ENCODE peak calls at places on chromosomes 16 and 17, in eight cellular contexts. One of them, this sample, is unnamed.
A peak's percentile ranks its signal among the peaks of the same experiment; 100 is the strongest.

GRCh38 chr17:4163951-4164350 is 21.0 kb downstream of the CYB5D2 start:
- DNase-seq in lower leg skin: no peak
- DNase-seq in SK-N-SH: no peak
- DNase-seq in cardiac muscle cell: peak; percentile 66
- DNase-seq in Peyer's patch: no peak
- DNase-seq in effector memory CD4-positive, alpha-beta T cell: no peak
- DNase-seq in psoas muscle: no peak
- DNase-seq in neuronal stem cell: no peak
- DNase-seq in this sample: no peak

GRCh38 chr17:18194804-18195203 is 11.2 kb downstream of the ALKBH5 start:
- DNase-seq in neuronal stem cell: no peak
- DNase-seq in effector memory CD4-positive, alpha-beta T cell: no peak
- DNase-seq in lower leg skin: no peak
- DNase-seq in psoas muscle: no peak
- DNase-seq in cardiac muscle cell: no peak
- DNase-seq in Peyer's patch: no peak
- DNase-seq in SK-N-SH: no peak
- DNase-seq in this sample: no peak

GRCh38 chr16:50326835-50327465 is 41.8 kb downstream of the BRD7 start:
- DNase-seq in effector memory CD4-positive, alpha-beta T cell: peak; percentile 56
- DNase-seq in Peyer's patch: peak; percentile 59
- DNase-seq in psoas muscle: peak; percentile 24
- DNase-seq in cardiac muscle cell: peak; percentile 37
- DNase-seq in lower leg skin: no peak
- DNase-seq in SK-N-SH: no peak
- DNase-seq in neuronal stem cell: peak; percentile 8
- DNase-seq in this sample: peak; percentile 25

GRCh38 chr16:88468289-88469129 is 15.4 kb downstream of the ZFPM1 start:
- DNase-seq in cardiac muscle cell: peak; percentile 58
- DNase-seq in SK-N-SH: peak; percentile 89
- DNase-seq in effector memory CD4-positive, alpha-beta T cell: no peak
- DNase-seq in psoas muscle: no peak
- DNase-seq in lower leg skin: no peak
- DNase-seq in neuronal stem cell: peak; percentile 74
- DNase-seq in Peyer's patch: no peak
- DNase-seq in this sample: peak; percentile 65

GRCh38 chr16:82368041-82368440 is 198.0 kb upstream of the MPHOSPH6 start:
- DNase-seq in effector memory CD4-positive, alpha-beta T cell: no peak
- DNase-seq in psoas muscle: no peak
- DNase-seq in SK-N-SH: peak; percentile 61
- DNase-seq in cardiac muscle cell: peak; percentile 35
- DNase-seq in Peyer's patch: no peak
- DNase-seq in neuronal stem cell: no peak
- DNase-seq in lower leg skin: no peak
- DNase-seq in this sample: peak; percentile 50

GRCh38 chr17:73814070-73814469 is 169.8 kb upstream of the SDK2 start:
- DNase-seq in effector memory CD4-positive, alpha-beta T cell: no peak
- DNase-seq in psoas muscle: no peak
- DNase-seq in Peyer's patch: no peak
- DNase-seq in lower leg skin: peak; percentile 23
- DNase-seq in SK-N-SH: no peak
- DNase-seq in cardiac muscle cell: no peak
- DNase-seq in neuronal stem cell: no peak
- DNase-seq in this sample: no peak

GRCh38 chr17:6639651-6640535 is 618 bp downstream of the KIAA0753 start:
- DNase-seq in Peyer's patch: peak; percentile 27
- DNase-seq in neuronal stem cell: no peak
- DNase-seq in cardiac muscle cell: peak; percentile 59
- DNase-seq in SK-N-SH: no peak
- DNase-seq in psoas muscle: peak; percentile 47
- DNase-seq in effector memory CD4-positive, alpha-beta T cell: no peak
- DNase-seq in lower leg skin: peak; percentile 85
- DNase-seq in this sample: no peak

GRCh38 chr16:79598341-79599181 is 2.0 kb downstream of the MAF start:
- DNase-seq in cardiac muscle cell: peak; percentile 50
- DNase-seq in lower leg skin: peak; percentile 91
- DNase-seq in effector memory CD4-positive, alpha-beta T cell: peak; percentile 19
- DNase-seq in Peyer's patch: peak; percentile 34
- DNase-seq in psoas muscle: peak; percentile 67
- DNase-seq in neuronal stem cell: peak; percentile 72
- DNase-seq in SK-N-SH: peak; percentile 83
- DNase-seq in this sample: peak; percentile 77

GRCh38 chr17:1591474-1592090 is 29.0 kb upstream of the PITPNA start:
- DNase-seq in cardiac muscle cell: no peak
- DNase-seq in Peyer's patch: no peak
- DNase-seq in lower leg skin: no peak
- DNase-seq in SK-N-SH: peak; percentile 35
- DNase-seq in neuronal stem cell: no peak
- DNase-seq in psoas muscle: no peak
- DNase-seq in effector memory CD4-positive, alpha-beta T cell: no peak
- DNase-seq in this sample: no peak

GRCh38 chr17:62808576-62808970 is 459 bp upstream of the MARCHF10 start:
- DNase-seq in effector memory CD4-positive, alpha-beta T cell: no peak
- DNase-seq in neuronal stem cell: no peak
- DNase-seq in Peyer's patch: no peak
- DNase-seq in cardiac muscle cell: no peak
- DNase-seq in SK-N-SH: no peak
- DNase-seq in lower leg skin: no peak
- DNase-seq in psoas muscle: no peak
- DNase-seq in this sample: no peak

GRCh38 chr16:87043273-87044030 is 273.7 kb downstream of the C16orf95 start:
- DNase-seq in SK-N-SH: no peak
- DNase-seq in psoas muscle: no peak
- DNase-seq in cardiac muscle cell: peak; percentile 21
- DNase-seq in Peyer's patch: no peak
- DNase-seq in effector memory CD4-positive, alpha-beta T cell: no peak
- DNase-seq in neuronal stem cell: no peak
- DNase-seq in lower leg skin: no peak
- DNase-seq in this sample: no peak

GRCh38 chr17:6374271-6374691 is 60.6 kb downstream of the AIPL1 start:
- DNase-seq in neuronal stem cell: no peak
- DNase-seq in lower leg skin: no peak
- DNase-seq in psoas muscle: no peak
- DNase-seq in Peyer's patch: no peak
- DNase-seq in cardiac muscle cell: no peak
- DNase-seq in effector memory CD4-positive, alpha-beta T cell: no peak
- DNase-seq in SK-N-SH: no peak
- DNase-seq in this sample: no peak

GRCh38 chr17:77180503-77181330 is 39.9 kb downstream of the SEC14L1 start:
- DNase-seq in psoas muscle: no peak
- DNase-seq in Peyer's patch: no peak
- DNase-seq in lower leg skin: no peak
- DNase-seq in cardiac muscle cell: no peak
- DNase-seq in SK-N-SH: no peak
- DNase-seq in effector memory CD4-positive, alpha-beta T cell: no peak
- DNase-seq in neuronal stem cell: no peak
- DNase-seq in this sample: no peak

GRCh38 chr17:75810216-75810615 is 25.6 kb downstream of the UNK start:
- DNase-seq in cardiac muscle cell: no peak
- DNase-seq in neuronal stem cell: no peak
- DNase-seq in psoas muscle: no peak
- DNase-seq in lower leg skin: no peak
- DNase-seq in Peyer's patch: no peak
- DNase-seq in effector memory CD4-positive, alpha-beta T cell: no peak
- DNase-seq in SK-N-SH: no peak
- DNase-seq in this sample: no peak

GRCh38 chr17:78591263-78591671 is 14.1 kb upstream of the DNAH17 start:
- DNase-seq in lower leg skin: no peak
- DNase-seq in effector memory CD4-positive, alpha-beta T cell: no peak
- DNase-seq in Peyer's patch: no peak
- DNase-seq in SK-N-SH: no peak
- DNase-seq in psoas muscle: no peak
- DNase-seq in cardiac muscle cell: no peak
- DNase-seq in neuronal stem cell: no peak
- DNase-seq in this sample: no peak

GRCh38 chr17:37828313-37829124 is 83.7 kb upstream of the HNF1B start:
- DNase-seq in psoas muscle: no peak
- DNase-seq in cardiac muscle cell: peak; percentile 4
- DNase-seq in Peyer's patch: no peak
- DNase-seq in neuronal stem cell: no peak
- DNase-seq in effector memory CD4-positive, alpha-beta T cell: no peak
- DNase-seq in lower leg skin: peak; percentile 79
- DNase-seq in SK-N-SH: no peak
- DNase-seq in this sample: no peak

GRCh38 chr17:68843522-68843921 is 111.7 kb downstream of the ABCA8 start:
- DNase-seq in lower leg skin: no peak
- DNase-seq in neuronal stem cell: no peak
- DNase-seq in psoas muscle: no peak
- DNase-seq in Peyer's patch: no peak
- DNase-seq in effector memory CD4-positive, alpha-beta T cell: no peak
- DNase-seq in cardiac muscle cell: no peak
- DNase-seq in SK-N-SH: no peak
- DNase-seq in this sample: no peak

GRCh38 chr16:87387942-87388817 is 4.0 kb upstream of the MAP1LC3B start:
- DNase-seq in effector memory CD4-positive, alpha-beta T cell: peak; percentile 86
- DNase-seq in Peyer's patch: peak; percentile 96
- DNase-seq in lower leg skin: peak; percentile 98
- DNase-seq in neuronal stem cell: peak; percentile 86
- DNase-seq in cardiac muscle cell: peak; percentile 99
- DNase-seq in SK-N-SH: peak; percentile 88
- DNase-seq in psoas muscle: peak; percentile 90
- DNase-seq in this sample: peak; percentile 96

GRCh38 chr17:76124582-76125390 is 16.3 kb downstream of the FOXJ1 start:
- DNase-seq in psoas muscle: no peak
- DNase-seq in SK-N-SH: peak; percentile 52
- DNase-seq in effector memory CD4-positive, alpha-beta T cell: no peak
- DNase-seq in neuronal stem cell: no peak
- DNase-seq in Peyer's patch: no peak
- DNase-seq in lower leg skin: no peak
- DNase-seq in cardiac muscle cell: no peak
- DNase-seq in this sample: no peak

GRCh38 chr17:21814776-21815175 is 122.5 kb downstream of the KCNJ18 start:
- DNase-seq in cardiac muscle cell: no peak
- DNase-seq in lower leg skin: peak; percentile 81
- DNase-seq in psoas muscle: no peak
- DNase-seq in neuronal stem cell: no peak
- DNase-seq in Peyer's patch: peak; percentile 15
- DNase-seq in SK-N-SH: no peak
- DNase-seq in effector memory CD4-positive, alpha-beta T cell: no peak
- DNase-seq in this sample: no peak

GRCh38 chr16:88511911-88512310 is 58.3 kb upstream of the ZC3H18 start:
- DNase-seq in effector memory CD4-positive, alpha-beta T cell: no peak
- DNase-seq in neuronal stem cell: no peak
- DNase-seq in SK-N-SH: no peak
- DNase-seq in cardiac muscle cell: no peak
- DNase-seq in psoas muscle: no peak
- DNase-seq in Peyer's patch: no peak
- DNase-seq in lower leg skin: no peak
- DNase-seq in this sample: no peak

DNA sequence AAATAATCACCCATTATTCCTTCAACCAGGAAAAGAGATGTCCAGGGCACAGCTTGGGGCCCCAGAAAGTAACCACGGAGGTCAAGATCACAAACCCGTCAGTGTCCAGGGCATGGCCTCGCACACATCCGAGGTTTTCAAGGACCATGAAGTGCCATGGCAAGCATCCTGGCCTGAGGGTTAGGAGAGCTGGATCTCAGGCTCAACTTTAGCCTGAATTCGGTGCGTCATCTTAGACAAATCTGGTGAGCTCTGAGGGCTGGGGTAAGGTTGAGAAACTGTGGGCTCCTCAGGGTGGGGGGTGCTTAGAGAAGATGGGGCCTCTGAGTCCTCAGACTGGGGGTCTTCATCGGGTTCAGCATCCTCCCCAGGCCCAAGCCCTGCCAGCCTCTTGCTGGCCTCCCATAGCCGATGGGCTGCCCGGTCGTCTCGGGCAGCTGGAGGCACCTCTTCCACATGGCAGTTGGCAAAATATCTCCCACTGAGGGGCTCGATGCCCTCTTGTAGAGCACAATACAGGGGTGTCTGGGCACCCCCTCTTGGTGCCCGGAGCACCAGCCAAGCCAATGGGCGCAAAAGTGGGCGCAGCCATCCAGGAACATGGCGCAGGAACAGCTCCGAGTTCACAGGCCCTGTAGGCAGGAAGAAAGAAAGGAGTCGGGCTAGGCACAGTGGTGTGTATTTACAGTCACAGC is 875 bp upstream of the FLOT2 start:
- DNase-seq in cardiac muscle cell: no peak
- DNase-seq in SK-N-SH: no peak
- DNase-seq in effector memory CD4-positive, alpha-beta T cell: no peak
- DNase-seq in psoas muscle: no peak
- DNase-seq in lower leg skin: no peak
- DNase-seq in neuronal stem cell: no peak
- DNase-seq in Peyer's patch: no peak
- DNase-seq in this sample: no peak
- H3K4me3 ChIP-seq in cardiac muscle cell: no peak overlapping the region
- H3K4me3 ChIP-seq in SK-N-SH: peak overlapping the region; percentile 76
- H3K4me3 ChIP-seq in effector memory CD4-positive, alpha-beta T cell: peak overlapping the region; percentile 96
- H3K4me3 ChIP-seq in psoas muscle: peak overlapping the region; percentile 91
- H3K4me3 ChIP-seq in lower leg skin: no peak overlapping the region
- H3K4me3 ChIP-seq in neuronal stem cell: no peak overlapping the region
- H3K4me3 ChIP-seq in Peyer's patch: no peak overlapping the region
- H3K4me3 ChIP-seq in this sample: no peak overlapping the region

GRCh38 chr16:84931506-84931905 is 79.8 kb downstream of the ZDHHC7 start:
- DNase-seq in lower leg skin: no peak
- DNase-seq in cardiac muscle cell: no peak
- DNase-seq in SK-N-SH: no peak
- DNase-seq in effector memory CD4-positive, alpha-beta T cell: no peak
- DNase-seq in Peyer's patch: no peak
- DNase-seq in psoas muscle: no peak
- DNase-seq in neuronal stem cell: no peak
- DNase-seq in this sample: no peak
- H3K4me3 ChIP-seq in lower leg skin: no peak overlapping the region
- H3K4me3 ChIP-seq in cardiac muscle cell: no peak overlapping the region
- H3K4me3 ChIP-seq in SK-N-SH: no peak overlapping the region
- H3K4me3 ChIP-seq in effector memory CD4-positive, alpha-beta T cell: no peak overlapping the region
- H3K4me3 ChIP-seq in Peyer's patch: no peak overlapping the region
- H3K4me3 ChIP-seq in psoas muscle: no peak overlapping the region
- H3K4me3 ChIP-seq in neuronal stem cell: no peak overlapping the region
- H3K4me3 ChIP-seq in this sample: no peak overlapping the region

GRCh38 chr17:58757162-58757613 is 1.5 kb downstream of the PPM1E start:
- DNase-seq in effector memory CD4-positive, alpha-beta T cell: no peak
- DNase-seq in cardiac muscle cell: no peak
- DNase-seq in neuronal stem cell: no peak
- DNase-seq in SK-N-SH: peak; percentile 71
- DNase-seq in psoas muscle: no peak
- DNase-seq in Peyer's patch: no peak
- DNase-seq in lower leg skin: no peak
- DNase-seq in this sample: no peak
- H3K4me3 ChIP-seq in effector memory CD4-positive, alpha-beta T cell: peak overlapping the region; percentile 77
- H3K4me3 ChIP-seq in cardiac muscle cell: peak overlapping the region; percentile 65
- H3K4me3 ChIP-seq in neuronal stem cell: peak overlapping the region; percentile 96
- H3K4me3 ChIP-seq in SK-N-SH: peak overlapping the region; percentile 74
- H3K4me3 ChIP-seq in psoas muscle: peak overlapping the region; percentile 62
- H3K4me3 ChIP-seq in Peyer's patch: no peak overlapping the region
- H3K4me3 ChIP-seq in lower leg skin: no peak overlapping the region
- H3K4me3 ChIP-seq in this sample: peak overlapping the region; percentile 72

DNA sequence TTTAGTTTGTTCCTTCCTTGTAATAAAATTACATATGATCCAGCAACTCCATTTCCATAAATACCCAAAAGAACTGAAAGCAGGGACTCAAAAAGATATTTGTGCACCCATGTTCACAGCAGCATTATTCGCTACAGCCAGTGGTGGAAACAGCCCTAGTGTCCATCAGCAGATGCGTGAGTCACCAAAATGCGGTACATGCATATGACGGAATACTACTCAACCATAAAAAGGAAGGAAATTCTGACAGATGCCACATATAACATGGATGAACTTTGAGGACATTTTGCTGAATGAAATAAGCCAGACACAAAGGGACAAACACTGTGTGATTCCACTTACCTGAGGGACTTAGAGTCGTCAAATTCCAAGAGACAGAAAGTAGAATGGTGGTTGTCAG is 9.1 kb upstream of the SLC47A2 start:
- DNase-seq in lower leg skin: no peak
- DNase-seq in effector memory CD4-positive, alpha-beta T cell: no peak
- DNase-seq in cardiac muscle cell: no peak
- DNase-seq in SK-N-SH: no peak
- DNase-seq in Peyer's patch: no peak
- DNase-seq in neuronal stem cell: no peak
- DNase-seq in psoas muscle: no peak
- DNase-seq in this sample: no peak
- H3K4me3 ChIP-seq in lower leg skin: no peak overlapping the region
- H3K4me3 ChIP-seq in effector memory CD4-positive, alpha-beta T cell: no peak overlapping the region
- H3K4me3 ChIP-seq in cardiac muscle cell: no peak overlapping the region
- H3K4me3 ChIP-seq in SK-N-SH: no peak overlapping the region
- H3K4me3 ChIP-seq in Peyer's patch: no peak overlapping the region
- H3K4me3 ChIP-seq in neuronal stem cell: no peak overlapping the region
- H3K4me3 ChIP-seq in psoas muscle: no peak overlapping the region
- H3K4me3 ChIP-seq in this sample: no peak overlapping the region

This sample was measured in NT2/D1.